ENCODE peak calls at places on chromosomes 4 and X, in four cellular contexts. K is PC-3, N is endodermal cell, Z is GM23248. Y is an unnamed sample. For H3K4me1, the result is how much of the 10 kb centered on the place peaks cover.

GRCh38 chrX:54494970-54495813 is 842 bp downstream of the FGD1 start:
- DNase-seq in Z (peak), N (peak), K (peak), Y (peak)

GRCh38 chrX:138856881-138857280 is 145.4 kb upstream of the FGF13 start:
- DNase-seq in K (peak), N (no peak), Z (peak), Y (no peak)

GRCh38 chr4:48949518-48950207 is 36.4 kb upstream of the CWH43 start:
- DNase-seq in K (peak), Z (peak), N (no peak), Y (no peak)

GRCh38 chr4:106854970-106855369 is 181.1 kb downstream of the DKK2 start:
- DNase-seq in N (no peak), K (no peak), Z (peak), Y (no peak)

GRCh38 chrX:7926501-7926900 is 712 bp downstream of the PNPLA4 start:
- DNase-seq in Z (peak), N (no peak), K (peak), Y (no peak)

GRCh38 chrX:122572461-122572860 is 611.6 kb upstream of the GRIA3 start:
- DNase-seq in N (no peak), Z (peak), K (peak), Y (no peak)

GRCh38 chrX:150625875-150626274 is 57.5 kb downstream of the MTM1 start:
- DNase-seq in Z (no peak), K (no peak), N (no peak), Y (no peak)

GRCh38 chrX:39969099-39969825 is 128.5 kb downstream of the BCOR start:
- DNase-seq in K (no peak), Z (no peak), N (peak), Y (no peak)

GRCh38 chrX:13295841-13296240 is 24.0 kb downstream of the ATXN3L start:
- DNase-seq in N (no peak), Z (no peak), K (no peak), Y (no peak)

GRCh38 chr4:41212221-41213203 is 1.8 kb downstream of the APBB2 start:
- DNase-seq in N (peak), K (peak), Z (peak), Y (peak)

GRCh38 chr4:182338059-182338458 is 94.9 kb downstream of the TENM3 start:
- DNase-seq in N (no peak), Z (no peak), K (no peak), Y (no peak)

GRCh38 chrX:135396566-135396965 is 25.2 kb upstream of the SMIM10L2A start:
- DNase-seq in K (no peak), N (no peak), Z (no peak), Y (no peak)

GRCh38 chr4:77052352-77052751 is 23.4 kb downstream of the CCNI start:
- DNase-seq in K (peak), N (peak), Z (peak), Y (peak)

GRCh38 chrX:107628662-107629532 is 587 bp downstream of the PRPS1 start:
- DNase-seq in Z (peak), K (peak), N (peak), Y (peak)

GRCh38 chr4:87122252-87122651 is 98.2 kb downstream of the KLHL8 start:
- DNase-seq in Z (no peak), K (no peak), N (no peak), Y (no peak)

GRCh38 chr4:145939241-145939640 is 618 bp upstream of the ZNF827 start:
- DNase-seq in Z (peak), N (no peak), K (peak), Y (no peak)

GRCh38 chrX:139224953-139225665 is 305.4 kb upstream of the F9 start:
- DNase-seq in Z (no peak), K (no peak), N (peak), Y (no peak)

GRCh38 chr4:182807841-182808548 is 109.2 kb downstream of the DCTD start:
- DNase-seq in Z (no peak), K (no peak), N (peak), Y (no peak)

GRCh38 chr4:76984127-76984526 is 34.6 kb downstream of the SEPTIN11 start:
- DNase-seq in Z (peak), N (no peak), K (peak), Y (no peak)

GRCh38 chr4:56976878-56977320 is 507 bp downstream of the NOA1 start:
- DNase-seq in K (peak), Z (peak), N (peak), Y (peak)

GRCh38 chrX:103488332-103488731 is 31.0 kb downstream of the RAB40A start:
- DNase-seq in Z (peak), N (no peak), K (peak), Y (no peak)

GRCh38 chr4:26197018-26197779 is 123.6 kb upstream of the RBPJ start:
- DNase-seq in Z (peak), N (no peak), K (peak), Y (peak)

GRCh38 chr4:158211288-158211687 is 1.0 kb downstream of the TMEM144 start:
- DNase-seq in K (no peak), Z (no peak), N (no peak), Y (peak)

GRCh38 chr4:78732332-78733104 is 43.6 kb upstream of the BMP2K start:
- DNase-seq in N (no peak), K (no peak), Z (no peak), Y (no peak)

GRCh38 chrX:10015711-10016515 is 48.8 kb downstream of the CLDN34 start:
- DNase-seq in K (peak), Z (peak), N (peak), Y (peak)

GRCh38 chr4:36224969-36225903 is 19.1 kb downstream of the ARAP2 start:
- DNase-seq in N (no peak), K (peak), Z (no peak), Y (peak)

GRCh38 chr4:133866328-133866699 is 335.3 kb downstream of the PABPC4L start:
- DNase-seq in N (peak), K (no peak), Z (no peak), Y (no peak)

GRCh38 chr4:55397024-55397520 is 1.3 kb downstream of the TMEM165 start:
- DNase-seq in N (peak), K (peak), Z (peak), Y (no peak)

GRCh38 chrX:6313356-6313755 is 84.7 kb upstream of the NLGN4X start:
- DNase-seq in K (no peak), Z (no peak), N (no peak), Y (no peak)

GRCh38 chrX:129791961-129792570 is 12.3 kb downstream of the SASH3 start:
- DNase-seq in N (no peak), Z (no peak), K (no peak), Y (no peak)

GRCh38 chr4:108193891-108194672 is 25.4 kb upstream of the LEF1 start:
- DNase-seq in Z (no peak), N (peak), K (no peak), Y (no peak)

GRCh38 chr4:186020106-186020792 is 48.7 kb upstream of the TLR3 start:
- DNase-seq in N (peak), Z (no peak), K (no peak), Y (no peak)

GRCh38 chr4:139319571-139319970 is 17.3 kb upstream of the NDUFC1 start:
- DNase-seq in K (no peak), Z (no peak), N (no peak), Y (no peak)

GRCh38 chr4:181503800-181504364 is 739.3 kb upstream of the TENM3 start:
- DNase-seq in Z (no peak), N (peak), K (no peak), Y (no peak)

GRCh38 chr4:179858221-179858620 is 2385.0 kb upstream of the TENM3 start:
- DNase-seq in Z (no peak), K (no peak), N (no peak), Y (no peak)

GRCh38 chr4:40157444-40157843 is 39.4 kb upstream of the RHOH start:
- DNase-seq in K (no peak), Z (no peak), N (no peak), Y (no peak)

GRCh38 chr4:137425281-137425680 is 107.0 kb downstream of the PCDH18 start:
- DNase-seq in Z (no peak), N (no peak), K (no peak), Y (no peak)

GRCh38 chr4:82601242-82602015 is 39.6 kb upstream of the TMEM150C start:
- DNase-seq in N (no peak), K (no peak), Z (no peak), Y (no peak)

GRCh38 chr4:145196747-145197146 is 16.4 kb upstream of the OTUD4 start:
- DNase-seq in Z (no peak), K (no peak), N (no peak), Y (peak)

GRCh38 chr4:119218093-119218492 is 5.6 kb downstream of the USP53 start:
- DNase-seq in N (no peak), K (no peak), Z (no peak), Y (no peak)
- H3K4me1 ChIP-seq in N (under half), K (under half), Z (under half), Y (under half)

GRCh38 chr4:42487230-42487629 is 89.9 kb downstream of the SHISA3 start:
- DNase-seq in N (no peak), Z (no peak), K (peak), Y (no peak)

GRCh38 chr4:42488114-42488513 is 90.8 kb downstream of the SHISA3 start:
- DNase-seq in N (no peak), Z (no peak), K (no peak), Y (no peak)

GRCh38 chr4:42488554-42488953 is 91.3 kb downstream of the SHISA3 start:
- DNase-seq in Z (no peak), N (no peak), K (no peak), Y (no peak)

GRCh38 chr4:42489095-42489494 is 91.8 kb downstream of the SHISA3 start:
- DNase-seq in K (no peak), Z (no peak), N (no peak), Y (no peak)

GRCh38 chr4:42490015-42490414 is 92.7 kb downstream of the SHISA3 start:
- DNase-seq in Z (no peak), N (no peak), K (no peak), Y (no peak)
- H3K4me3 ChIP-seq in Z (no peak), N (no peak), K (no peak), Y (no peak)

GRCh38 chr4:152634110-152634760 is 45.6 kb downstream of the TMEM154 start:
- DNase-seq in K (no peak), Z (peak), N (no peak), Y (no peak)
- H3K4me1 ChIP-seq in K (under half), Z (under half), N (under half), Y (under half)

GRCh38 chr4:4492161-4492847 is 49.5 kb downstream of the STX18 start:
- DNase-seq in N (no peak), K (no peak), Z (peak), Y (no peak)
- H3K4me3 ChIP-seq in N (no peak), K (no peak), Z (peak), Y (no peak)

DNA sequence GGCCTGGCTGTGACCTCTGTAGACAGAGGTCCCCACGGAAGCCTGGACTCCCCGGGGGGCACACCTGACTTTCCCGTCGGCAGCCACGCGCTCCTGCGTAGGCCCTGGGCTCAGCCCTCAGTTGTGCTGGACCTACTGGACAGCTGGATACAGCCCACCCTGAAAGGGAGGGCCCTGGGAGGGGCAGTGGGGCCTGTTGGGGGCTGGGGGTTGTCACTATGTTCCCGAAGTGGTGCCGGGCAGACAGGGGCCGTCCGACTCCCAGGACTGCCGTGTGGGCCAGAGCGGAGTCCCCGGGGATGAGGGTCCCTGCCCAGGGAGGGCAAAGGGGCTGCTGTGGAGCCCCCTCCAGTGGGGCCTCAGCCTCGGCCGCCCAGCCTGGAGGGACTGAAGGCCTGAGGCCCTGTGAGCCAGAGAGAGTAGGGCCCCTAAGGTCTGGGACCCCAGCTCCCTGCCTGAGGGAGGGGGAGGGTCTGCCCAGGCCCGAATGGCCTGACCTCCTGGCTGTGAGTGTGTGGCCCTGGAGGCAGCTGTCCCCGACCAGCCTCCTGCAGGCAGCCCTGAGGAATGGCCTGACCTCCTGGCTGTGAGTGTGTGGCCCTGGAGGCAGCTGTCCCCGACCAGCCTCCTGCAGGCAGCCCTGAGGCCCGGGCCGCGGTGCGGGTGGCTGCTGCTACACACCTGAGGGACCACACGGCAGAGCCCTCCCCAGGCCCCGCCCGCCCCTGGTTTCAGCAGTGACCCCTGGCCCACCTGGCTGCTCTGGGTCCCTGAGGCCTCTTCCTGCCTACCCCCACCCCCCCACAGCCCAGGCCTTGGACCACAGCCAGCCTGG is 25.8 kb downstream of the FGFRL1 start:
- DNase-seq in N (peak), K (no peak), Z (no peak), Y (no peak)
- H3K4me1 ChIP-seq in N (under half), K (under half), Z (under half), Y (under half)

DNA sequence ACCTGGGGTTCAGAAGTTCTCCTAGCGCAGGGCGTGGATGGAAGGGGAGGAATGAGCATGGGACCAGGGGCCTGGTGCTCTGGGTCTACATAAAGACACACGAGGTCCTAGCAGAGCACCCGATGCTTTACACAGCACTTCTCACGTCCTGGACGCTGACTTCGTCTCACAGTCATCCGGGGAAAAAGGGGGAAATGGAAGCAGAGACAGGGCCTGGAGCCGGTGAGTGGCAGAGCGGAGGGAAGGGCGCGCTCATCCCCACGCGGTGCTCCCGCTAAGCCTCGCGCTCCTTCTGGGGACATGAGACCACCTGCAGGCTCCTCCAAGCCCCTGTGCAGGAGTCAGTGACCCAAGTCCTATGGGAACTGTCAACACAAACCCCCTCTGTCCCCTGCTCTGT is 157.7 kb downstream of the AFAP1 start:
- DNase-seq in N (no peak), K (no peak), Z (no peak), Y (no peak)
- H3K4me3 ChIP-seq in N (no peak), K (no peak), Z (no peak), Y (no peak)

DNA sequence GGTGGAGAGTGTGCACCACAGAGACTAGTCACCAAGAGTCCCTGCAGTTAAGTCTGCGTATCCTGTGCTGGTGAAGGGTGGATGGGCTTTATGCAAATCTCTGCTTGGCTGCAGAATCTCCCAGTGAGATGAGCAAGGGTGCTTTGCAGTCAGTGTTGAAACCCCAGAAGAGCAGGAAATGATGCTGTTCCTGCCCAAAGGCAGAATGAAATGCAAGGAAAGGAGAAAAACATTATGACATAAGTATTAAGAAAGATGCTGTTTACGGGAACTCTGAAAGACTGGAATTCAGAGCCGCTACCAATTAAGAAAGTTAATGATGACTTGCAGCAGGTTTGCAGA is 25.4 kb upstream of the ACSL1 start:
- DNase-seq in Z (no peak), K (no peak), N (no peak), Y (no peak)
- H3K4me1 ChIP-seq in Z (under half), K (under half), N (under half), Y (under half)

DNA sequence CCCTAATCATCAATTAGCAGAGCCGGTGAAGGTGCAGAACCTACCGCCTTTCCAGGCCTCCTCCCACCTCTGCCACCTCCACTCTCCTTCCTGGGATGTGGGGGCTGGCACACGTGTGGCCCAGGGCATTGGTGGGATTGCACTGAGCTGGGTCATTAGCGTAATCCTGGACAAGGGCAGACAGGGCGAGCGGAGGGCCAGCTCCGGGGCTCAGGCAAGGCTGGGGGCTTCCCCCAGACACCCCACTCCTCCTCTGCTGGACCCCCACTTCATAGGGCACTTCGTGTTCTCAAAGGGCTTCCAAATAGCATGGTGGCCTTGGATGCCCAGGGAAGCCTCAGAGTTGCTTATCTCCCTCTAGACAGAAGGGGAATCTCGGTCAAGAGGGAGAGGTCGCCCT is 3.3 kb upstream of the OPN1LW start:
- DNase-seq in K (no peak), Z (no peak), N (no peak), Y (no peak)
- H3K4me3 ChIP-seq in K (no peak), Z (no peak), N (no peak), Y (no peak)